ENCODE peak calls at places on chromosomes 7 and 10, in five cellular contexts. K, O, F, Q and X are unnamed samples.

GRCh38 chr10:12708921-12709320 is 292.6 kb downstream of the CCDC3 start:
- DNase-seq in K (no peak), O (no peak), F (no peak), Q (no peak), X (no peak)

GRCh38 chr10:88399240-88399639 is 183.9 kb downstream of the RNLS start:
- DNase-seq in K (no peak), O (no peak), F (no peak), Q (no peak), X (no peak)

GRCh38 chr7:27210441-27211083 is 10.7 kb upstream of the HOXA13 start:
- DNase-seq in K (peak; percentile 41), O (no peak), F (no peak), Q (peak; percentile 46), X (no peak)

GRCh38 chr7:22866965-22867364 is 44.3 kb upstream of the TOMM7 start:
- DNase-seq in K (peak; percentile 86), O (no peak), F (no peak), Q (no peak), X (peak; percentile 80)

GRCh38 chr7:40239755-40240303 is 105.0 kb downstream of the SUGCT start:
- DNase-seq in K (no peak), O (no peak), F (no peak), Q (no peak), X (no peak)

GRCh38 chr10:56360967-56361841 is at the start of gene ZWINT:
- DNase-seq in K (peak; percentile 96), O (peak; percentile 93), F (peak; percentile 75), Q (peak; percentile 85), X (peak; percentile 80)

GRCh38 chr7:106367018-106367420 is 82.2 kb upstream of the NAMPT start:
- DNase-seq in K (peak; percentile 36), O (no peak), F (no peak), Q (no peak), X (no peak)

GRCh38 chr7:149741629-149742028 is 31.8 kb downstream of the ZNF467 start:
- DNase-seq in K (no peak), O (no peak), F (no peak), Q (no peak), X (peak; percentile 5)

GRCh38 chr7:151550601-151551286 is 31.0 kb upstream of the RHEB start:
- DNase-seq in K (peak; percentile 97), O (no peak), F (peak; percentile 67), Q (no peak), X (no peak)

GRCh38 chr10:98316661-98317060 is 48.7 kb upstream of the LOXL4 start:
- DNase-seq in K (peak; percentile 28), O (no peak), F (no peak), Q (no peak), X (no peak)

GRCh38 chr7:77735457-77735856 is 39.2 kb downstream of the RSBN1L start:
- DNase-seq in K (no peak), O (no peak), F (no peak), Q (no peak), X (no peak)

GRCh38 chr7:116588641-116589594 is 64.1 kb downstream of the CAV1 start:
- DNase-seq in K (peak; percentile 84), O (no peak), F (no peak), Q (no peak), X (no peak)

GRCh38 chr7:6164491-6164890 is 107.9 kb downstream of the CYTH3 start:
- DNase-seq in K (no peak), O (peak; percentile 56), F (no peak), Q (no peak), X (no peak)

GRCh38 chr10:101066146-101066889 is 4.5 kb downstream of the KAZALD1 start:
- DNase-seq in K (peak; percentile 79), O (peak; percentile 83), F (no peak), Q (peak; percentile 29), X (no peak)

GRCh38 chr7:112898432-112899290 is 108.5 kb upstream of the TMEM168 start:
- DNase-seq in K (peak; percentile 82), O (no peak), F (peak; percentile 14), Q (no peak), X (peak; percentile 16)

GRCh38 chr7:158010956-158011698 is 576.5 kb downstream of the PTPRN2 start:
- DNase-seq in K (no peak), O (no peak), F (no peak), Q (no peak), X (no peak)

GRCh38 chr10:89550509-89550908 is 15.1 kb upstream of the SLC16A12 start:
- DNase-seq in K (peak; percentile 43), O (peak; percentile 49), F (no peak), Q (no peak), X (no peak)

GRCh38 chr7:96212474-96212873 is 109.4 kb downstream of the SLC25A13 start:
- DNase-seq in K (no peak), O (no peak), F (no peak), Q (no peak), X (no peak)

GRCh38 chr10:101063162-101063525 is 1.4 kb downstream of the KAZALD1 start:
- DNase-seq in K (no peak), O (no peak), F (no peak), Q (no peak), X (no peak)

GRCh38 chr10:66752714-66753113 is 173.1 kb upstream of the LRRTM3 start:
- DNase-seq in K (peak; percentile 54), O (no peak), F (no peak), Q (no peak), X (no peak)

GRCh38 chr10:77168161-77168560 is 469.4 kb downstream of the KCNMA1 start:
- DNase-seq in K (no peak), O (no peak), F (no peak), Q (no peak), X (no peak)

GRCh38 chr10:3704565-3705360 is 80.2 kb downstream of the KLF6 start:
- DNase-seq in K (no peak), O (no peak), F (no peak), Q (no peak), X (no peak)

GRCh38 chr7:133354546-133355324 is 101.9 kb downstream of the EXOC4 start:
- DNase-seq in K (peak; percentile 58), O (no peak), F (no peak), Q (no peak), X (peak; percentile 21)

GRCh38 chr7:74501298-74501697 is 47.6 kb downstream of the GTF2IRD1 start:
- DNase-seq in K (no peak), O (peak; percentile 65), F (no peak), Q (no peak), X (no peak)

GRCh38 chr10:72906446-72906845 is 12.9 kb downstream of the OIT3 start:
- DNase-seq in K (no peak), O (no peak), F (no peak), Q (no peak), X (no peak)

GRCh38 chr7:148058092-148058491 is 532.5 kb upstream of the C7orf33 start:
- DNase-seq in K (no peak), O (no peak), F (no peak), Q (no peak), X (no peak)

GRCh38 chr7:6636741-6637543 is at the start of gene ZNF316:
- DNase-seq in K (peak; percentile 41), O (peak; percentile 72), F (no peak), Q (no peak), X (no peak)

GRCh38 chr10:3761916-3762708 is 22.9 kb downstream of the KLF6 start:
- DNase-seq in K (peak; percentile 61), O (no peak), F (no peak), Q (no peak), X (no peak)

GRCh38 chr7:105439174-105439893 is 50.6 kb upstream of the SRPK2 start:
- DNase-seq in K (peak; percentile 49), O (no peak), F (peak; percentile 76), Q (no peak), X (peak; percentile 84)

GRCh38 chr7:2431260-2431867 is 28.0 kb downstream of the CHST12 start:
- DNase-seq in K (no peak), O (no peak), F (no peak), Q (no peak), X (no peak)

GRCh38 chr7:26510226-26510957 is 218.7 kb downstream of the SNX10 start:
- DNase-seq in K (no peak), O (no peak), F (no peak), Q (no peak), X (no peak)

GRCh38 chr7:129522088-129522970 is 20.0 kb downstream of the SMKR1 start:
- DNase-seq in K (no peak), O (no peak), F (no peak), Q (no peak), X (no peak)

GRCh38 chr10:49281461-49281860 is 17.5 kb upstream of the C10orf71 start:
- DNase-seq in K (no peak), O (no peak), F (no peak), Q (no peak), X (no peak)

GRCh38 chr10:119494224-119495060 is 48.1 kb downstream of the RGS10 start:
- DNase-seq in K (peak; percentile 71), O (no peak), F (no peak), Q (no peak), X (no peak)

GRCh38 chr10:110273474-110273873 is 31.2 kb downstream of the SMNDC1 start:
- DNase-seq in K (peak; percentile 90), O (peak; percentile 72), F (peak; percentile 34), Q (peak; percentile 71), X (peak; percentile 43)

GRCh38 chr10:70271996-70272924 is 11.5 kb downstream of the NPFFR1 start:
- DNase-seq in K (no peak), O (peak; percentile 44), F (no peak), Q (peak; percentile 53), X (no peak)

GRCh38 chr10:16944081-16944922 is 127.1 kb upstream of the RSU1 start:
- DNase-seq in K (peak; percentile 78), O (no peak), F (no peak), Q (no peak), X (peak; percentile 77)

GRCh38 chr10:93390691-93391090 is 91.4 kb downstream of the MYOF start:
- DNase-seq in K (no peak), O (no peak), F (no peak), Q (no peak), X (no peak)

GRCh38 chr7:66845382-66846095 is 75.5 kb upstream of the TMEM248 start:
- DNase-seq in K (peak; percentile 1), O (no peak), F (no peak), Q (no peak), X (no peak)

GRCh38 chr7:99395616-99396327 is 12.6 kb downstream of the PDAP1 start:
- DNase-seq in K (no peak), O (no peak), F (no peak), Q (no peak), X (no peak)
- TF ChIP-seq CTCF in K (no peak), O (no peak), F (no peak), Q (no peak), X (no peak)

GRCh38 chr10:19782430-19783089 is 33.7 kb upstream of the PLXDC2 start:
- DNase-seq in K (no peak), O (no peak), F (no peak), Q (no peak), X (no peak)
- H3K4me3 ChIP-seq in K (no peak overlapping the region), O (no peak overlapping the region), F (no peak overlapping the region), Q (no peak overlapping the region), X (no peak overlapping the region)

DNA sequence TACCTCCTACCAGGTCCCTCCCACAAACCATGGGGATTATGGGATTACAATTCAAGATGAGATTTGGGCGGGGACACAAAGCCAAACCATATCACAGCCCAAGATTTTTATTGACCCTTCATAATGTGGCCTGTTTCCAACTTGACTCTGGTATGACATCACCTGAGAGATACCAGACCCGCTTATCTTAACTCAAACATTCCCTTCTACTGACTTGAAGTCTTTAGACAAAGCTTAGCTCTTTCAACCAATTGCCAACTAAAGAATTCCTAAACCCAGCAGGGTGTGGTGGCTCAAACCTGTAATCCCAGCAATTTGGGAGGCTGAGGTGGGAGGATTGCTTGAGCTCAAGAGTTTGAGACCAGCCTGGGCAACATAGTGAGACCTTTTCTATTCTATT is 67.9 kb downstream of the CLRN3 start:
- DNase-seq in K (no peak), O (no peak), F (no peak), Q (no peak), X (no peak)
- TF ChIP-seq CTCF in K (no peak), O (no peak), F (no peak), Q (no peak), X (no peak)

GRCh38 chr10:46091834-46092522 is 45.9 kb upstream of the MSMB start:
- DNase-seq in K (no peak), O (no peak), F (no peak), Q (no peak), X (no peak)
- H3K4me3 ChIP-seq in K (no peak overlapping the region), O (no peak overlapping the region), F (no peak overlapping the region), Q (no peak overlapping the region), X (no peak overlapping the region)